ENCODE peak calls at places on chromosomes 2 and 18, in six cellular contexts. One of them, this sample, is unnamed.

GRCh38 chr2:199855812-199856211 is 4.8 kb upstream of the FTCDNL1 start:
- DNase-seq in left kidney: no peak
- DNase-seq in ELF-1: peak
- DNase-seq in stimulated activated CD4-positive, alpha-beta T cell treated with anti-CD3 and anti-CD28 coated beads, Interleukin-1b, Interleukin-23, amount 100 ng/mL, for 24 hours: no peak
- DNase-seq in upper lobe of right lung: no peak
- DNase-seq in Calu3: no peak
- DNase-seq in this sample: no peak

GRCh38 chr2:196601430-196602306 is 37.8 kb upstream of the CCDC150 start:
- DNase-seq in ELF-1: peak
- DNase-seq in left kidney: peak
- DNase-seq in Calu3: peak
- DNase-seq in stimulated activated CD4-positive, alpha-beta T cell treated with anti-CD3 and anti-CD28 coated beads, Interleukin-1b, Interleukin-23, amount 100 ng/mL, for 24 hours: no peak
- DNase-seq in upper lobe of right lung: no peak
- DNase-seq in this sample: no peak

GRCh38 chr2:126832038-126832437 is 66.7 kb upstream of the TEX51 start:
- DNase-seq in Calu3: no peak
- DNase-seq in stimulated activated CD4-positive, alpha-beta T cell treated with anti-CD3 and anti-CD28 coated beads, Interleukin-1b, Interleukin-23, amount 100 ng/mL, for 24 hours: no peak
- DNase-seq in upper lobe of right lung: no peak
- DNase-seq in left kidney: no peak
- DNase-seq in ELF-1: no peak
- DNase-seq in this sample: no peak

GRCh38 chr2:240810621-240811020 is 9.4 kb downstream of the KIF1A start:
- DNase-seq in stimulated activated CD4-positive, alpha-beta T cell treated with anti-CD3 and anti-CD28 coated beads, Interleukin-1b, Interleukin-23, amount 100 ng/mL, for 24 hours: no peak
- DNase-seq in left kidney: no peak
- DNase-seq in upper lobe of right lung: peak
- DNase-seq in ELF-1: no peak
- DNase-seq in Calu3: no peak
- DNase-seq in this sample: no peak

GRCh38 chr2:140836826-140837225 is 1294.0 kb downstream of the LRP1B start:
- DNase-seq in upper lobe of right lung: no peak
- DNase-seq in stimulated activated CD4-positive, alpha-beta T cell treated with anti-CD3 and anti-CD28 coated beads, Interleukin-1b, Interleukin-23, amount 100 ng/mL, for 24 hours: no peak
- DNase-seq in Calu3: no peak
- DNase-seq in ELF-1: no peak
- DNase-seq in left kidney: peak
- DNase-seq in this sample: no peak

GRCh38 chr2:8872821-8873432 is 35.5 kb upstream of the KIDINS220 start:
- DNase-seq in ELF-1: no peak
- DNase-seq in upper lobe of right lung: no peak
- DNase-seq in stimulated activated CD4-positive, alpha-beta T cell treated with anti-CD3 and anti-CD28 coated beads, Interleukin-1b, Interleukin-23, amount 100 ng/mL, for 24 hours: no peak
- DNase-seq in Calu3: peak
- DNase-seq in left kidney: peak
- DNase-seq in this sample: no peak

GRCh38 chr2:27263287-27264252 is 723 bp upstream of the SLC30A3 start:
- DNase-seq in Calu3: no peak
- DNase-seq in upper lobe of right lung: no peak
- DNase-seq in stimulated activated CD4-positive, alpha-beta T cell treated with anti-CD3 and anti-CD28 coated beads, Interleukin-1b, Interleukin-23, amount 100 ng/mL, for 24 hours: no peak
- DNase-seq in ELF-1: no peak
- DNase-seq in left kidney: peak
- DNase-seq in this sample: no peak

GRCh38 chr18:75471850-75472249 is 44.3 kb upstream of the SMIM21 start:
- DNase-seq in left kidney: no peak
- DNase-seq in upper lobe of right lung: no peak
- DNase-seq in ELF-1: no peak
- DNase-seq in Calu3: no peak
- DNase-seq in stimulated activated CD4-positive, alpha-beta T cell treated with anti-CD3 and anti-CD28 coated beads, Interleukin-1b, Interleukin-23, amount 100 ng/mL, for 24 hours: no peak
- DNase-seq in this sample: no peak

GRCh38 chr18:48459471-48459870 is 50.3 kb upstream of the ZBTB7C start:
- DNase-seq in ELF-1: no peak
- DNase-seq in Calu3: no peak
- DNase-seq in stimulated activated CD4-positive, alpha-beta T cell treated with anti-CD3 and anti-CD28 coated beads, Interleukin-1b, Interleukin-23, amount 100 ng/mL, for 24 hours: no peak
- DNase-seq in upper lobe of right lung: no peak
- DNase-seq in left kidney: no peak
- DNase-seq in this sample: no peak

GRCh38 chr2:111121873-111122630 is 1.3 kb downstream of the BCL2L11 start:
- DNase-seq in ELF-1: peak
- DNase-seq in Calu3: peak
- DNase-seq in stimulated activated CD4-positive, alpha-beta T cell treated with anti-CD3 and anti-CD28 coated beads, Interleukin-1b, Interleukin-23, amount 100 ng/mL, for 24 hours: peak
- DNase-seq in left kidney: peak
- DNase-seq in upper lobe of right lung: peak
- DNase-seq in this sample: peak

GRCh38 chr18:77461062-77461693 is 211.5 kb downstream of the GALR1 start:
- DNase-seq in ELF-1: peak
- DNase-seq in left kidney: peak
- DNase-seq in upper lobe of right lung: no peak
- DNase-seq in Calu3: no peak
- DNase-seq in stimulated activated CD4-positive, alpha-beta T cell treated with anti-CD3 and anti-CD28 coated beads, Interleukin-1b, Interleukin-23, amount 100 ng/mL, for 24 hours: no peak
- DNase-seq in this sample: no peak

GRCh38 chr2:39642054-39642742 is 23.5 kb upstream of the TMEM178A start:
- DNase-seq in upper lobe of right lung: no peak
- DNase-seq in ELF-1: peak
- DNase-seq in stimulated activated CD4-positive, alpha-beta T cell treated with anti-CD3 and anti-CD28 coated beads, Interleukin-1b, Interleukin-23, amount 100 ng/mL, for 24 hours: no peak
- DNase-seq in Calu3: peak
- DNase-seq in left kidney: no peak
- DNase-seq in this sample: no peak

GRCh38 chr2:104599802-104600510 is 254.0 kb upstream of the POU3F3 start:
- DNase-seq in stimulated activated CD4-positive, alpha-beta T cell treated with anti-CD3 and anti-CD28 coated beads, Interleukin-1b, Interleukin-23, amount 100 ng/mL, for 24 hours: no peak
- DNase-seq in Calu3: no peak
- DNase-seq in upper lobe of right lung: no peak
- DNase-seq in left kidney: no peak
- DNase-seq in ELF-1: no peak
- DNase-seq in this sample: no peak

GRCh38 chr18:50194623-50195532 is at the start of gene MYO5B:
- DNase-seq in stimulated activated CD4-positive, alpha-beta T cell treated with anti-CD3 and anti-CD28 coated beads, Interleukin-1b, Interleukin-23, amount 100 ng/mL, for 24 hours: peak
- DNase-seq in Calu3: peak
- DNase-seq in upper lobe of right lung: peak
- DNase-seq in left kidney: peak
- DNase-seq in ELF-1: peak
- DNase-seq in this sample: peak

GRCh38 chr2:134391751-134392160 is 137.9 kb downstream of the MGAT5 start:
- DNase-seq in Calu3: peak
- DNase-seq in upper lobe of right lung: no peak
- DNase-seq in stimulated activated CD4-positive, alpha-beta T cell treated with anti-CD3 and anti-CD28 coated beads, Interleukin-1b, Interleukin-23, amount 100 ng/mL, for 24 hours: no peak
- DNase-seq in ELF-1: no peak
- DNase-seq in left kidney: no peak
- DNase-seq in this sample: no peak

GRCh38 chr18:45954070-45954712 is 12.9 kb downstream of the EPG5 start:
- DNase-seq in stimulated activated CD4-positive, alpha-beta T cell treated with anti-CD3 and anti-CD28 coated beads, Interleukin-1b, Interleukin-23, amount 100 ng/mL, for 24 hours: no peak
- DNase-seq in left kidney: no peak
- DNase-seq in Calu3: no peak
- DNase-seq in ELF-1: no peak
- DNase-seq in upper lobe of right lung: no peak
- DNase-seq in this sample: no peak

GRCh38 chr2:2827691-2828315 is 496.7 kb upstream of the MYT1L start:
- DNase-seq in Calu3: no peak
- DNase-seq in upper lobe of right lung: peak
- DNase-seq in ELF-1: no peak
- DNase-seq in stimulated activated CD4-positive, alpha-beta T cell treated with anti-CD3 and anti-CD28 coated beads, Interleukin-1b, Interleukin-23, amount 100 ng/mL, for 24 hours: no peak
- DNase-seq in left kidney: no peak
- DNase-seq in this sample: no peak

GRCh38 chr2:64363848-64364247 is 90.1 kb upstream of the LGALSL start:
- DNase-seq in stimulated activated CD4-positive, alpha-beta T cell treated with anti-CD3 and anti-CD28 coated beads, Interleukin-1b, Interleukin-23, amount 100 ng/mL, for 24 hours: no peak
- DNase-seq in ELF-1: peak
- DNase-seq in Calu3: no peak
- DNase-seq in upper lobe of right lung: no peak
- DNase-seq in left kidney: no peak
- DNase-seq in this sample: no peak